ENCODE peak calls at places on chromosomes 7 and 10, in five cellular contexts. One of them, this sample, is unnamed.

GRCh38 chr10:131090761-131091661 is 220.5 kb downstream of the TCERG1L start:
- DNase-seq in NCI-H2081: peak; percentile 74
- DNase-seq in MM.1S: no peak
- DNase-seq in EH: no peak
- DNase-seq in LoVo: no peak
- DNase-seq in this sample: no peak

GRCh38 chr10:23171232-23171876 is 20.8 kb upstream of the PTF1A start:
- DNase-seq in EH: peak; percentile 44
- DNase-seq in LoVo: no peak
- DNase-seq in NCI-H2081: no peak
- DNase-seq in MM.1S: no peak
- DNase-seq in this sample: peak; percentile 37

GRCh38 chr10:44929356-44930113 is 18.4 kb downstream of the TMEM72 start:
- DNase-seq in EH: no peak
- DNase-seq in NCI-H2081: no peak
- DNase-seq in MM.1S: no peak
- DNase-seq in LoVo: no peak
- DNase-seq in this sample: no peak

GRCh38 chr10:97511711-97512445 is 13.2 kb downstream of the UBTD1 start:
- DNase-seq in MM.1S: no peak
- DNase-seq in EH: no peak
- DNase-seq in NCI-H2081: no peak
- DNase-seq in LoVo: no peak
- DNase-seq in this sample: no peak

GRCh38 chr10:128147669-128148068 is 21.4 kb upstream of the MKI67 start:
- DNase-seq in NCI-H2081: no peak
- DNase-seq in MM.1S: no peak
- DNase-seq in LoVo: no peak
- DNase-seq in EH: peak; percentile 71
- DNase-seq in this sample: peak; percentile 58

GRCh38 chr10:131848296-131848695 is 52.5 kb upstream of the PPP2R2D start:
- DNase-seq in NCI-H2081: no peak
- DNase-seq in LoVo: no peak
- DNase-seq in EH: no peak
- DNase-seq in MM.1S: no peak
- DNase-seq in this sample: no peak

GRCh38 chr10:102195301-102195870 is 30.7 kb upstream of the ELOVL3 start:
- DNase-seq in LoVo: no peak
- DNase-seq in MM.1S: no peak
- DNase-seq in NCI-H2081: no peak
- DNase-seq in EH: peak; percentile 12
- DNase-seq in this sample: no peak

GRCh38 chr7:96303105-96303685 is 18.7 kb downstream of the SLC25A13 start:
- DNase-seq in LoVo: peak; percentile 82
- DNase-seq in NCI-H2081: no peak
- DNase-seq in MM.1S: no peak
- DNase-seq in EH: no peak
- DNase-seq in this sample: peak; percentile 76

GRCh38 chr10:86363184-86363832 is 3.3 kb downstream of the GRID1 start:
- DNase-seq in MM.1S: no peak
- DNase-seq in LoVo: no peak
- DNase-seq in EH: no peak
- DNase-seq in NCI-H2081: no peak
- DNase-seq in this sample: no peak

GRCh38 chr7:7581531-7582179 is 15.0 kb downstream of the MIOS start:
- DNase-seq in EH: no peak
- DNase-seq in NCI-H2081: no peak
- DNase-seq in LoVo: no peak
- DNase-seq in MM.1S: no peak
- DNase-seq in this sample: no peak

GRCh38 chr7:117127585-117128168 is 174.4 kb downstream of the ST7 start:
- DNase-seq in LoVo: peak; percentile 71
- DNase-seq in MM.1S: peak; percentile 74
- DNase-seq in NCI-H2081: peak; percentile 73
- DNase-seq in EH: peak; percentile 69
- DNase-seq in this sample: peak; percentile 78

GRCh38 chr7:90999989-91000979 is 263.9 kb upstream of the FZD1 start:
- DNase-seq in EH: peak; percentile 78
- DNase-seq in NCI-H2081: no peak
- DNase-seq in LoVo: no peak
- DNase-seq in MM.1S: no peak
- DNase-seq in this sample: peak; percentile 36

GRCh38 chr7:114432627-114433026 is 18.0 kb downstream of the FOXP2 start:
- DNase-seq in NCI-H2081: no peak
- DNase-seq in EH: no peak
- DNase-seq in LoVo: no peak
- DNase-seq in MM.1S: no peak
- DNase-seq in this sample: no peak

GRCh38 chr10:77553966-77554365 is 83.6 kb downstream of the KCNMA1 start:
- DNase-seq in NCI-H2081: no peak
- DNase-seq in LoVo: peak; percentile 7
- DNase-seq in EH: no peak
- DNase-seq in MM.1S: no peak
- DNase-seq in this sample: no peak

GRCh38 chr10:2908851-2909630 is 158.3 kb upstream of the PFKP start:
- DNase-seq in EH: no peak
- DNase-seq in NCI-H2081: no peak
- DNase-seq in MM.1S: peak; percentile 23
- DNase-seq in LoVo: no peak
- DNase-seq in this sample: no peak

GRCh38 chr7:11366118-11366517 is 392.4 kb downstream of the PHF14 start:
- DNase-seq in EH: no peak
- DNase-seq in NCI-H2081: no peak
- DNase-seq in LoVo: no peak
- DNase-seq in MM.1S: no peak
- DNase-seq in this sample: no peak

GRCh38 chr10:106285199-106285598 is 879.3 kb downstream of the SORCS1 start:
- DNase-seq in EH: peak; percentile 81
- DNase-seq in NCI-H2081: no peak
- DNase-seq in LoVo: no peak
- DNase-seq in MM.1S: no peak
- DNase-seq in this sample: peak; percentile 8

GRCh38 chr10:70481105-70481504 is 2.5 kb downstream of the PALD1 start:
- DNase-seq in NCI-H2081: no peak
- DNase-seq in EH: no peak
- DNase-seq in LoVo: no peak
- DNase-seq in MM.1S: no peak
- DNase-seq in this sample: no peak

GRCh38 chr7:155610633-155611193 is 33.7 kb upstream of the RBM33 start:
- DNase-seq in MM.1S: no peak
- DNase-seq in EH: no peak
- DNase-seq in LoVo: no peak
- DNase-seq in NCI-H2081: peak; percentile 15
- DNase-seq in this sample: no peak

GRCh38 chr10:3426190-3426845 is 253.7 kb upstream of the PITRM1 start:
- DNase-seq in EH: peak; percentile 94
- DNase-seq in LoVo: peak; percentile 79
- DNase-seq in NCI-H2081: no peak
- DNase-seq in MM.1S: no peak
- DNase-seq in this sample: peak; percentile 97

GRCh38 chr7:51354897-51355296 is 38.3 kb upstream of the COBL start:
- DNase-seq in LoVo: no peak
- DNase-seq in EH: no peak
- DNase-seq in MM.1S: no peak
- DNase-seq in NCI-H2081: no peak
- DNase-seq in this sample: no peak

GRCh38 chr7:1725766-1726630 is 55.9 kb downstream of the ELFN1 start:
- DNase-seq in MM.1S: no peak
- DNase-seq in LoVo: no peak
- DNase-seq in NCI-H2081: peak; percentile 11
- DNase-seq in EH: no peak
- DNase-seq in this sample: no peak

GRCh38 chr10:72319416-72320254 is 35.1 kb downstream of the DNAJB12 start:
- DNase-seq in MM.1S: peak; percentile 93
- DNase-seq in EH: peak; percentile 92
- DNase-seq in LoVo: peak; percentile 85
- DNase-seq in NCI-H2081: peak; percentile 89
- DNase-seq in this sample: peak; percentile 96

GRCh38 chr10:98589007-98589406 is 142.3 kb upstream of the HPS1 start:
- DNase-seq in LoVo: no peak
- DNase-seq in NCI-H2081: no peak
- DNase-seq in MM.1S: no peak
- DNase-seq in EH: peak; percentile 64
- DNase-seq in this sample: peak; percentile 59

This sample was measured in fibroblast of villous mesenchyme.